ENCODE peak calls at places on chromosomes 13 and 19, in eight cellular contexts. V, R, E, S, I, H, Z and B are unnamed samples.

GRCh38 chr19:45477713-45478453 is 10.1 kb downstream of the FOSB start:
- DNase-seq in V (no peak), R (no peak), E (no peak), S (no peak), I (no peak), H (no peak), Z (no peak), B (no peak)

GRCh38 chr19:1065606-1066109 is 1.3 kb upstream of the ARHGAP45 start:
- DNase-seq in V (no peak), R (no peak), E (no peak), S (no peak), I (no peak), H (no peak), Z (no peak), B (no peak)

GRCh38 chr13:92963029-92963428 is 263.6 kb upstream of the GPC6 start:
- DNase-seq in V (no peak), R (no peak), E (no peak), S (no peak), I (peak), H (no peak), Z (no peak), B (no peak)

GRCh38 chr19:55109527-55110291 is 7.7 kb downstream of the PPP1R12C start:
- DNase-seq in V (no peak), R (no peak), E (no peak), S (no peak), I (no peak), H (peak), Z (no peak), B (no peak)

GRCh38 chr13:70117506-70117905 is 9.3 kb upstream of the KLHL1 start:
- DNase-seq in V (no peak), R (no peak), E (no peak), S (no peak), I (no peak), H (no peak), Z (no peak), B (no peak)

GRCh38 chr19:41646589-41647204 is 19.8 kb upstream of the CEACAM4 start:
- DNase-seq in V (no peak), R (no peak), E (no peak), S (peak), I (no peak), H (no peak), Z (no peak), B (no peak)

GRCh38 chr13:66576381-66576780 is 653.8 kb downstream of the PCDH9 start:
- DNase-seq in V (no peak), R (no peak), E (no peak), S (no peak), I (no peak), H (no peak), Z (no peak), B (no peak)

GRCh38 chr13:36685912-36686311 is 12.1 kb downstream of the SERTM1 start:
- DNase-seq in V (no peak), R (no peak), E (no peak), S (no peak), I (peak), H (no peak), Z (no peak), B (no peak)

GRCh38 chr19:7833225-7834156 is 3.5 kb downstream of the EVI5L start:
- DNase-seq in V (no peak), R (no peak), E (peak), S (peak), I (peak), H (peak), Z (no peak), B (peak)

GRCh38 chr19:16041571-16042386 is 34.5 kb upstream of the TPM4 start:
- DNase-seq in V (peak), R (peak), E (peak), S (peak), I (peak), H (peak), Z (no peak), B (peak)

GRCh38 chr13:98821372-98822237 is 69.1 kb upstream of the SLC15A1 start:
- DNase-seq in V (no peak), R (no peak), E (no peak), S (no peak), I (peak), H (no peak), Z (no peak), B (no peak)

GRCh38 chr13:39306639-39307589 is 268.7 kb downstream of the NHLRC3 start:
- DNase-seq in V (no peak), R (no peak), E (no peak), S (no peak), I (no peak), H (no peak), Z (peak), B (no peak)

GRCh38 chr19:359653-359925 is 15.0 kb upstream of the MIER2 start:
- DNase-seq in V (no peak), R (no peak), E (no peak), S (no peak), I (no peak), H (no peak), Z (no peak), B (no peak)

GRCh38 chr13:110815471-110816204 is 99.2 kb downstream of the ANKRD10 start:
- DNase-seq in V (no peak), R (no peak), E (no peak), S (no peak), I (peak), H (no peak), Z (peak), B (no peak)

GRCh38 chr13:98934243-98934642 is 43.6 kb downstream of the DOCK9 start:
- DNase-seq in V (no peak), R (no peak), E (no peak), S (no peak), I (no peak), H (no peak), Z (no peak), B (no peak)

GRCh38 chr19:56476671-56477428 is at the start of gene ZNF667:
- DNase-seq in V (no peak), R (no peak), E (no peak), S (peak), I (peak), H (peak), Z (no peak), B (peak)

GRCh38 chr19:47697863-47698609 is 15.2 kb upstream of the EHD2 start:
- DNase-seq in V (peak), R (peak), E (peak), S (peak), I (peak), H (peak), Z (peak), B (peak)

GRCh38 chr13:28147489-28147888 is 9.1 kb downstream of the PAN3 start:
- DNase-seq in V (no peak), R (no peak), E (no peak), S (no peak), I (no peak), H (no peak), Z (no peak), B (no peak)

GRCh38 chr19:18861235-18861634 is 29.5 kb downstream of the UPF1 start:
- DNase-seq in V (no peak), R (no peak), E (no peak), S (no peak), I (no peak), H (no peak), Z (no peak), B (no peak)

GRCh38 chr13:33415822-33416221 is 130.3 kb upstream of the STARD13 start:
- DNase-seq in V (no peak), R (no peak), E (no peak), S (no peak), I (no peak), H (no peak), Z (no peak), B (no peak)
- TF ChIP-seq CTCF in V (no peak), R (no peak), E (no peak), S (no peak), I (no peak), H (no peak), Z (no peak), B (no peak)

DNA sequence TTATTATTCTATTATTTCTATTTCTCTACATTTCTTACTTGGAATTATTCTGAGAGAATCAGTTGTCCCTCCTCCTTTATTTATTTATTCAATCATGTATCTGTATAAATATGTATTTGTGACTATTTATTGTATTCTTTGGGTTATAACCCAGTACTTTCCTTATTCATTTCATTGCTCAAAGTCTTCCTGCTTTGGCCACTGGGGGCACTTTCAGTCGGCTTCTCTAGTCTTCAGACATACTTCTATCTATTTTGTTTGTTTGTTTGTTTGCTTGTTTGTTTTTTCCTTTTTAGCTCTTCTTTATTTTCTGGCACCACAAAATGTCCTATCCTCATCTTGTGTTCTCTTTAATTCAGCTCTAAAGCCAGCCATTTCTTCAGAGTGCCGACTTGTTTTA is 260.4 kb downstream of the NALCN start:
- DNase-seq in V (no peak), R (no peak), E (no peak), S (no peak), I (no peak), H (no peak), Z (no peak), B (no peak)
- TF ChIP-seq CTCF in V (no peak), R (no peak), E (peak), S (no peak), I (peak), H (peak), Z (peak), B (peak)

GRCh38 chr19:3801412-3802096 is 15.4 kb upstream of the MATK start:
- DNase-seq in V (no peak), R (no peak), E (peak), S (peak), I (no peak), H (peak), Z (no peak), B (no peak)
- TF ChIP-seq CTCF in V (no peak), R (no peak), E (no peak), S (no peak), I (peak), H (no peak), Z (no peak), B (peak)

GRCh38 chr13:76017861-76018556 is 381.9 kb downstream of the LMO7 start:
- DNase-seq in V (no peak), R (no peak), E (no peak), S (no peak), I (no peak), H (no peak), Z (no peak), B (no peak)

GRCh38 chr13:76023644-76024043 is 387.5 kb downstream of the LMO7 start:
- DNase-seq in V (no peak), R (no peak), E (no peak), S (no peak), I (peak), H (no peak), Z (no peak), B (peak)

GRCh38 chr13:76020421-76020955 is 384.4 kb downstream of the LMO7 start:
- DNase-seq in V (no peak), R (no peak), E (no peak), S (no peak), I (no peak), H (no peak), Z (no peak), B (no peak)

GRCh38 chr13:76016799-76017198 is 380.7 kb downstream of the LMO7 start:
- DNase-seq in V (no peak), R (no peak), E (no peak), S (peak), I (peak), H (no peak), Z (no peak), B (no peak)

GRCh38 chr13:76019421-76020044 is 383.4 kb downstream of the LMO7 start:
- DNase-seq in V (no peak), R (no peak), E (no peak), S (peak), I (peak), H (peak), Z (no peak), B (peak)
- TF ChIP-seq CTCF in V (no peak), R (no peak), E (peak), S (no peak), I (peak), H (no peak), Z (peak), B (peak)

GRCh38 chr13:26095338-26095737 is 43.5 kb upstream of the SHISA2 start:
- DNase-seq in V (no peak), R (no peak), E (no peak), S (no peak), I (no peak), H (no peak), Z (no peak), B (no peak)
- TF ChIP-seq CTCF in V (no peak), R (no peak), E (no peak), S (no peak), I (no peak), H (no peak), Z (no peak), B (no peak)

GRCh38 chr13:100646030-100646673 is 28.4 kb downstream of the TMTC4 start:
- DNase-seq in V (no peak), R (no peak), E (no peak), S (peak), I (peak), H (no peak), Z (no peak), B (no peak)
- TF ChIP-seq CTCF in V (peak), R (no peak), E (peak), S (no peak), I (peak), H (peak), Z (no peak), B (peak)

GRCh38 chr19:38384209-38385027 is 3.4 kb downstream of the GGN start:
- DNase-seq in V (no peak), R (no peak), E (no peak), S (no peak), I (peak), H (no peak), Z (no peak), B (no peak)
- TF ChIP-seq CTCF in V (no peak), R (no peak), E (no peak), S (no peak), I (peak), H (no peak), Z (no peak), B (peak)

GRCh38 chr13:113208424-113209335 is at the start of gene PCID2:
- DNase-seq in V (peak), R (peak), E (peak), S (peak), I (peak), H (peak), Z (peak), B (peak)

GRCh38 chr13:113209336-113209879 is at the start of gene CUL4A:
- DNase-seq in V (peak), R (peak), E (peak), S (peak), I (peak), H (peak), Z (no peak), B (peak)

GRCh38 chr13:113210834-113211233 is 1.4 kb downstream of the CUL4A start:
- DNase-seq in V (no peak), R (peak), E (no peak), S (no peak), I (no peak), H (no peak), Z (no peak), B (no peak)

GRCh38 chr13:113211774-113212173 is 2.4 kb downstream of the CUL4A start:
- DNase-seq in V (no peak), R (peak), E (no peak), S (no peak), I (no peak), H (no peak), Z (no peak), B (no peak)

GRCh38 chr13:113209880-113210421 is 538 bp downstream of the CUL4A start:
- DNase-seq in V (no peak), R (peak), E (peak), S (peak), I (peak), H (peak), Z (no peak), B (peak)
- TF ChIP-seq CTCF in V (no peak), R (no peak), E (no peak), S (no peak), I (no peak), H (no peak), Z (no peak), B (peak)

GRCh38 chr19:2097330-2098327 is 914 bp downstream of the IZUMO4 start:
- DNase-seq in V (no peak), R (no peak), E (no peak), S (no peak), I (no peak), H (no peak), Z (no peak), B (no peak)

GRCh38 chr19:2099054-2099501 is 2.4 kb downstream of the IZUMO4 start:
- DNase-seq in V (no peak), R (no peak), E (no peak), S (no peak), I (no peak), H (no peak), Z (no peak), B (no peak)

GRCh38 chr19:2095338-2095938 is 688 bp downstream of the MOB3A start:
- DNase-seq in V (no peak), R (no peak), E (peak), S (no peak), I (no peak), H (no peak), Z (no peak), B (no peak)

GRCh38 chr19:2099937-2100718 is 3.4 kb downstream of the IZUMO4 start:
- DNase-seq in V (no peak), R (no peak), E (no peak), S (no peak), I (no peak), H (no peak), Z (no peak), B (no peak)

DNA sequence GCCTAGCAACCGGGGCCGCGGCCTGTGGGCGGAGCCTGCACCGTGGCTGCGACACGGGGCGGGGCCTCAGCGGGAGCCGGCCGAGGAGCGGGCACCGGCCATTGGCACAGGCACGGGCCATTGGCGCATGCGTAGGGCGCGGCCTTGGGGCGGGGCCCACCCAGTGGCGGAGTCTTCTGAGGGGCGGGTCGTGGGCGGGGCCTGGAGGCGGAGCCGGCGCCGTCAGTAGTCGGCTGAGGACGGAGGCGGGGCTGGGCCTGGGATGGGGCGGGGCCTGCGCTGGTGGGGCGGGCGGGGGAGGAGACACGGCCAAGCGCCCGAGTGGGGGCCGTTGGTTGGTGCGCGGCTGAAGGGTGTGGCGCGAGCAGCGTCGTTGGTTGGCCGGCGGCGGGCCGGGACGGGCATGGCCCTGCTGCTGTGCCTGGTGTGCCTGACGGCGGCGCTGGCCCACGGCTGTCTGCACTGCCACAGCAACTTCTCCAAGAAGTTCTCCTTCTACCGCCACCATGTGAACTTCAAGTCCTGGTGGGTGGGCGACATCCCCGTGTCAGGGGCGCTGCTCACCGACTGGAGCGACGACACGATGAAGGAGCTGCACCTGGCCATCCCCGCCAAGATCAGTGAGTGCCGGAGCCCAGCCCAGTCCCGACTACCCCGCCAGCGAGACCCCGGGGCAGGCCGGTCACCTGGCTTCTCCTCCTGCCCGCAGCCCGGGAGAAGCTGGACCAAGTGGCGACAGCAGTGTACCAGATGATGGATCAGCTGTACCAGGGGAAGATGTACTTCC is at the start of gene IZUMO4:
- DNase-seq in V (peak), R (peak), E (peak), S (peak), I (peak), H (peak), Z (peak), B (peak)
- TF ChIP-seq CTCF in V (peak), R (peak), E (peak), S (no peak), I (peak), H (peak), Z (peak), B (peak)